ENCODE peak calls at places on chromosomes 2 and 18, in four cellular contexts. V is effector memory CD4-positive, alpha-beta T cell; Y is heart right ventricle; J is CD8-positive, alpha-beta T cell. T is an unnamed sample.

GRCh38 chr18:59460060-59460395 is 101.0 kb upstream of the LMAN1 start:
- DNase-seq in J (no peak), V (no peak), Y (no peak), T (no peak)

GRCh38 chr2:45886229-45886663 is 234.8 kb downstream of the PRKCE start:
- DNase-seq in Y (no peak), J (no peak), V (no peak), T (no peak)

GRCh38 chr2:241514545-241514944 is 6.2 kb upstream of the STK25 start:
- DNase-seq in J (no peak), Y (no peak), V (no peak), T (no peak)

GRCh38 chr2:135870571-135870970 is 5.7 kb downstream of the MCM6 start:
- DNase-seq in V (no peak), Y (no peak), J (no peak), T (no peak)

GRCh38 chr18:9209230-9209629 is 72.6 kb downstream of the ANKRD12 start:
- DNase-seq in V (no peak), J (no peak), Y (no peak), T (no peak)

GRCh38 chr2:38293152-38293865 is 83.8 kb downstream of the ATL2 start:
- DNase-seq in J (no peak), Y (no peak), V (no peak), T (no peak)

GRCh38 chr2:232228332-232228731 is 150.2 kb upstream of the ALPP start:
- DNase-seq in Y (no peak), V (no peak), J (no peak), T (no peak)

GRCh38 chr2:237305579-237305978 is 108.4 kb downstream of the COL6A3 start:
- DNase-seq in J (no peak), V (no peak), Y (no peak), T (no peak)

GRCh38 chr2:39033980-39034379 is 86.9 kb downstream of the SOS1 start:
- DNase-seq in J (no peak), Y (no peak), V (no peak), T (no peak)

GRCh38 chr2:157415632-157416101 is 28.2 kb downstream of the CYTIP start:
- DNase-seq in Y (no peak), V (no peak), J (no peak), T (no peak)

GRCh38 chr2:157419031-157419580 is 24.8 kb downstream of the CYTIP start:
- DNase-seq in J (no peak), Y (no peak), V (no peak), T (no peak)

GRCh38 chr2:157420771-157421323 is 23.0 kb downstream of the CYTIP start:
- DNase-seq in Y (no peak), J (no peak), V (no peak), T (no peak)

GRCh38 chr2:157421377-157421944 is 22.4 kb downstream of the CYTIP start:
- DNase-seq in V (no peak), J (no peak), Y (no peak), T (no peak)

GRCh38 chr2:157418215-157418614 is 25.7 kb downstream of the CYTIP start:
- DNase-seq in Y (no peak), J (no peak), V (no peak), T (no peak)
- H3K27ac ChIP-seq in Y (no peak overlapping the region), J (peak overlapping the region; percentile 66), V (peak overlapping the region; percentile 80), T (peak overlapping the region; percentile 27)

GRCh38 chr2:16626997-16627605 is 38.5 kb downstream of the CYRIA start:
- DNase-seq in J (no peak), Y (no peak), V (no peak), T (no peak)
- H3K4me1 ChIP-seq in J (no peaks in the 10 kb centered on the region), Y (peaks cover 91% of the 10 kb centered on the region), V (peaks cover 3% of the 10 kb centered on the region), T (peaks cover 42% of the 10 kb centered on the region)

DNA sequence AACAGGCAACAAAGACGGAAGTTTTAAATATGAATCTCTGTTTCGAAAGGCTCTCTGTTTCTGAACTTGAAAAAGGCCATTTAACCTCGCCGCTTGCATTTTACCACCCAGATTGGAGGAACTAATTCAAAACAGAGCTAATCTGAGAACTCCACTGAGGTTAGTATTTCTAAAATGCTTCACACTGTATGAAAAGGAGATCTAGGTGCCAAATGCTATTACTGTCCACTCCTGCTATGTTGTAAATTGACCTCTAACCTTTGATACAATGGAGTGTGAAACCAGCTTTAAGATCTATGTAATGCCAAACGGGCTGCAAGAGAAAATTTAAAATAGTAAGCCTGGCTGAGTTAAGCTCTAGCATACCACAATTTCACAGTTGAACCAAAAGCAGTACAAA is 364.5 kb downstream of the IRS1 start:
- DNase-seq in V (no peak), J (no peak), Y (no peak), T (no peak)
- H3K27ac ChIP-seq in V (no peak overlapping the region), J (no peak overlapping the region), Y (peak overlapping the region; percentile 13), T (no peak overlapping the region)

GRCh38 chr2:207254526-207255464 is 89.0 kb upstream of the KLF7 start:
- DNase-seq in J (no peak), V (no peak), Y (no peak), T (no peak)
- H3K4me1 ChIP-seq in J (no peaks in the 10 kb centered on the region), V (no peaks in the 10 kb centered on the region), Y (peaks cover 70% of the 10 kb centered on the region), T (peaks cover 20% of the 10 kb centered on the region)

GRCh38 chr2:24833821-24834732 is 40.9 kb downstream of the CENPO start:
- DNase-seq in Y (no peak), J (no peak), V (no peak), T (no peak)
- H3K27ac ChIP-seq in Y (no peak overlapping the region), J (no peak overlapping the region), V (no peak overlapping the region), T (no peak overlapping the region)

DNA sequence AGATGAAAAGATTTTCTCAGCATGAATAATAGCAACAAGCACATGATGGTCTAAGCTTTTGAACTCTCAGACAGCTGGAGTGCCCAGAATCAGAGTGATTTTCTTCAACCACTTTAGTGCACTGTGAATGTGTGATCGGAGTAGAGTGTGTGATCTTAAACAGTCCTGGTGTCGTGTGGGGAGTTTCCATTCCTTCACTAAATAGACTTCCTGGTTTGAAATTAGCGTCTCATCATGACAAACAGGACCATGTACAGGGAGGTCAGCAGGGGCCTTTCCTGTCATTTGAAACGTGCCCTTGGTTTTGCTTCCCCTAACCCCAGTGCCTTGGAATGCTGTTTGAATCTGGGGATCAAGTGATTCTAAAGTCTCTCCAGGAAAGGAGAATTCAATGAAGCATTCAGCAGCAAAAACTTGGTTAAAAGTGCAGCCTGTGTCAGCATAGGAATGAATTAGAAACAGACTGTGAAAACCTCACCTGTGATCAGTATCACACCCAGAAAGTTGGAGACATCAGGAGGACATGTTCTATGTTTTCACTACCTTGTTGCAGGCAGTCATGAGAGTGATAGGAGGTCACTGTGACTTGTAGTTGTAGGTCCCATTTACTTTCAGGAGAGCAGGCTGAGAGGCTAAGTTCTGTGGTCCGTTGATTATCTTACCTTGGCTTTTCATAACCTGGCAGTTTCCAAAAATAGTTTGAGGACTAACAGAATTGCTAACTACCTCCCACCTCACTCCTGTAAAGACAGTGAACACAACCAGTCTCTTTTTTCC is 400.3 kb downstream of the MTX2 start:
- DNase-seq in Y (no peak), V (no peak), J (no peak), T (no peak)
- H3K4me1 ChIP-seq in Y (peaks cover 9% of the 10 kb centered on the region), V (no peaks in the 10 kb centered on the region), J (no peaks in the 10 kb centered on the region), T (no peaks in the 10 kb centered on the region)

DNA sequence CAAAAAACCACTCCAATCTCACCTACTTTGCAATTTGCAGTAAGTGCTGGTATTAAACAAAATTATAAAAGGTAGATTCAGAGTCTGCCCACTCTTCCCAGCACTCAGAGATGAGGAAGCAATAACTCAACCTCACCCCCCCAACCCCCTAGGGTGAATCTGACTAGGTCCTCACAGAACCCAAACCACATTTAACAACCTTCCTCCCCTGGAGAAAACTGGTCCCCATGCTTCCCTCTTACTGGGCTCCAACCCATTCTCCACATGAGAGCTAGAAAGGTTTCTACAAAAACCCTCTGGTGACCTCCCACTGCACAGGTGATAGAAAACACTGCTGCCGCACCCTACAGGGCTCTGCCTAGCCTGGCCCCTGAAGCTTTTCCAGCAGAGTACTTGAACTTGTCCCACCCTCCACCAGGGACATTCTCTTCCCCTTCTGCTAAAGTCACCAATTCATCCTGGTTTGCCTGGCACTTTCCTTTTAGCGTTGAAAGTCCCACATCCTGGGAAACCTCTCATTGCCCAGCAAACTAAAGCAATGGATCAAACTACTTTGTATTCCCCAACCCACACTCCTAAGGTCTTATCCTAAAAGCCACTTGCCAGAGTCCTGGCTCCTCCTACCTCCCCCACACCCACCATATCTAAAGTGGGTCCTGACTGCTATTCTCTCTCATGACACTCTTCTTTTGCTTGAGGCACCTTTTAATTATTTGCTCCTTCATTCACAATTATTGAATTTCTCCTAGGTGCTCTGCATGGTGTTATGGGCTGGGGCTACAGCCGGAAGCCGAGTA is 40.7 kb upstream of the BMP10 start:
- DNase-seq in Y (no peak), V (no peak), J (no peak), T (no peak)
- H3K27ac ChIP-seq in Y (no peak overlapping the region), V (no peak overlapping the region), J (no peak overlapping the region), T (no peak overlapping the region)

GRCh38 chr2:41930807-41931566 is 116.8 kb upstream of the PKDCC start:
- DNase-seq in J (no peak), Y (no peak), V (no peak), T (peak; percentile 57)
- H3K4me1 ChIP-seq in J (no peaks in the 10 kb centered on the region), Y (peaks cover 56% of the 10 kb centered on the region), V (no peaks in the 10 kb centered on the region), T (peaks cover 4% of the 10 kb centered on the region)

GRCh38 chr2:138670734-138671133 is 109.5 kb downstream of the NXPH2 start:
- DNase-seq in J (no peak), V (no peak), Y (no peak), T (no peak)
- H3K27ac ChIP-seq in J (no peak overlapping the region), V (no peak overlapping the region), Y (no peak overlapping the region), T (no peak overlapping the region)